ENCODE peak calls at places on chromosomes 2 and 18, in seven cellular contexts. Z is GM04503, B is activated T-cell treated with anti-CD3 and anti-CD28 coated beads for 48 hours, R is IMR-90, U is iPS DF 19.7, C is glutamatergic neuron, K is H54. N is an unnamed sample.

GRCh38 chr2:130385709-130386108 is 29.9 kb downstream of the PTPN18 start:
- DNase-seq in Z (no peak), B (no peak), R (no peak), U (no peak), C (no peak), K (no peak), N (no peak)

GRCh38 chr2:25885933-25886332 is 7.6 kb upstream of the ASXL2 start:
- DNase-seq in Z (peak), B (no peak), R (peak), U (no peak), C (no peak), K (peak), N (no peak)

GRCh38 chr2:46460991-46461715 is 18.2 kb upstream of the TMEM247 start:
- DNase-seq in Z (peak), B (peak), R (peak), U (peak), C (peak), K (peak), N (peak)

GRCh38 chr2:213288913-213289700 is 4.8 kb downstream of the SPAG16 start:
- DNase-seq in Z (no peak), B (no peak), R (peak), U (no peak), C (no peak), K (no peak), N (no peak)

GRCh38 chr2:36785179-36785795 is 88.8 kb downstream of the VIT start:
- DNase-seq in Z (no peak), B (peak), R (peak), U (peak), C (peak), K (peak), N (peak)

GRCh38 chr2:97995026-97995733 is 568 bp downstream of the TMEM131 start:
- DNase-seq in Z (no peak), B (peak), R (peak), U (no peak), C (no peak), K (peak), N (peak)

GRCh38 chr18:74456409-74457042 is 582 bp downstream of the DIPK1C start:
- DNase-seq in Z (no peak), B (no peak), R (no peak), U (no peak), C (peak), K (no peak), N (no peak)

GRCh38 chr18:11985532-11985931 is 4.2 kb downstream of the IMPA2 start:
- DNase-seq in Z (no peak), B (no peak), R (no peak), U (no peak), C (no peak), K (no peak), N (peak)

GRCh38 chr2:157857881-157858280 is 18.2 kb downstream of the ACVR1 start:
- DNase-seq in Z (no peak), B (no peak), R (peak), U (no peak), C (no peak), K (no peak), N (no peak)

GRCh38 chr18:47999801-48000248 is 69.4 kb upstream of the SMAD2 start:
- DNase-seq in Z (no peak), B (no peak), R (no peak), U (no peak), C (no peak), K (no peak), N (no peak)

GRCh38 chr2:12014088-12014960 is 267.9 kb downstream of the LPIN1 start:
- DNase-seq in Z (peak), B (no peak), R (peak), U (no peak), C (no peak), K (peak), N (no peak)

GRCh38 chr18:55592572-55592971 is 4.6 kb upstream of the TCF4 start:
- DNase-seq in Z (no peak), B (no peak), R (peak), U (no peak), C (no peak), K (no peak), N (peak)

GRCh38 chr2:145273840-145274239 is 753.9 kb upstream of the ZEB2 start:
- DNase-seq in Z (no peak), B (no peak), R (no peak), U (no peak), C (no peak), K (no peak), N (peak)

N was measured in erythroblast.